ENCODE peak calls at places on chromosomes 6 and 20, in four cellular contexts. A is naive thymus-derived CD8-positive, alpha-beta T cell; I is heart right ventricle; B is HTR-8/SVneo. K is an unnamed sample.

GRCh38 chr20:50151034-50151743 is 2.3 kb downstream of the PEDS1 start:
- DNase-seq in A (no peak), B (no peak), I (no peak), K (no peak)

GRCh38 chr20:4225778-4226177 is 210.4 kb upstream of the RNF24 start:
- DNase-seq in B (peak), A (no peak), I (peak), K (no peak)

GRCh38 chr20:33075281-33075680 is 4.2 kb upstream of the BPIFB4 start:
- DNase-seq in A (no peak), B (no peak), I (no peak), K (no peak)

GRCh38 chr6:135481786-135482369 is 15.7 kb downstream of the AHI1 start:
- DNase-seq in B (no peak), I (no peak), A (no peak), K (no peak)

GRCh38 chr20:8431538-8432434 is 299.7 kb downstream of the PLCB1 start:
- DNase-seq in B (no peak), I (peak), A (no peak), K (no peak)

GRCh38 chr6:159168536-159169192 is 536 bp upstream of the FNDC1 start:
- DNase-seq in A (no peak), B (peak), I (peak), K (no peak)

GRCh38 chr6:18148304-18149025 is 6.4 kb downstream of the TPMT start:
- DNase-seq in A (no peak), B (peak), I (no peak), K (no peak)

GRCh38 chr20:53738039-53738944 is 144.7 kb upstream of the ZNF217 start:
- DNase-seq in A (no peak), B (peak), I (peak), K (no peak)

GRCh38 chr20:37435607-37436006 is 85.4 kb upstream of the NNAT start:
- DNase-seq in I (no peak), B (no peak), A (no peak), K (no peak)